ENCODE peak calls at places on chromosome 3, in six cellular contexts. Z is body of pancreas, V is heart left ventricle, Q is A549, P is HCT116, D is IMR-90. L is an unnamed sample.

GRCh38 chr3:4394048-4394447 is 73.0 kb downstream of the SUMF1 start:
- ATAC-seq in Q (no peak), D (no peak), V (no peak), Z (no peak), P (no peak), L (no peak)

GRCh38 chr3:57131210-57131588 is 34.0 kb downstream of the IL17RD start:
- ATAC-seq in P (no peak), Z (no peak), D (no peak), Q (no peak), V (no peak), L (no peak)

GRCh38 chr3:141644931-141645330 is 93.2 kb upstream of the RNF7 start:
- ATAC-seq in Z (peak), V (peak), D (peak), Q (peak), P (peak), L (peak)

GRCh38 chr3:155254445-155254844 is 39.0 kb downstream of the STRIT1 start:
- ATAC-seq in Z (no peak), D (no peak), Q (no peak), V (no peak), P (no peak), L (no peak)

GRCh38 chr3:188916934-188917391 is 254.8 kb upstream of the TPRG1 start:
- ATAC-seq in Q (no peak), V (peak), D (peak), P (no peak), Z (no peak), L (no peak)

GRCh38 chr3:185637388-185637787 is 51.3 kb downstream of the SENP2 start:
- ATAC-seq in Q (no peak), Z (no peak), V (no peak), P (peak), D (no peak), L (no peak)

GRCh38 chr3:115111632-115112031 is 35.5 kb downstream of the ZBTB20 start:
- ATAC-seq in P (no peak), D (no peak), V (peak), Z (no peak), Q (no peak), L (no peak)

GRCh38 chr3:117666316-117666715 is 956.7 kb downstream of the TUSC7 start:
- ATAC-seq in P (no peak), Z (no peak), D (no peak), Q (no peak), V (no peak), L (no peak)

GRCh38 chr3:24128195-24129005 is 183.3 kb downstream of the NR1D2 start:
- ATAC-seq in Q (no peak), D (peak), Z (no peak), V (peak), P (no peak), L (peak)

GRCh38 chr3:124699686-124700396 is 30.4 kb upstream of the UMPS start:
- ATAC-seq in Z (peak), D (no peak), Q (no peak), P (no peak), V (peak), L (no peak)

GRCh38 chr3:152405915-152406802 is 137.4 kb downstream of the MBNL1 start:
- ATAC-seq in Z (peak), V (peak), D (peak), Q (peak), P (no peak), L (peak)

GRCh38 chr3:15979490-15979889 is 181.7 kb upstream of the ANKRD28 start:
- ATAC-seq in P (no peak), Z (no peak), D (no peak), V (peak), Q (no peak), L (peak)

GRCh38 chr3:87580782-87581181 is 304.4 kb upstream of the POU1F1 start:
- ATAC-seq in D (no peak), Z (no peak), Q (no peak), V (no peak), P (no peak), L (no peak)

GRCh38 chr3:49659756-49660155 is 14.4 kb upstream of the APEH start:
- ATAC-seq in V (no peak), D (no peak), P (no peak), Z (no peak), Q (no peak), L (no peak)

GRCh38 chr3:71011565-71012287 is 571.8 kb downstream of the FOXP1 start:
- ATAC-seq in Q (no peak), P (no peak), D (no peak), V (no peak), Z (peak), L (no peak)

GRCh38 chr3:152120606-152121291 is 148.0 kb upstream of the MBNL1 start:
- ATAC-seq in P (no peak), Z (no peak), D (peak), Q (no peak), V (peak), L (no peak)

GRCh38 chr3:28891485-28891884 is 389.4 kb upstream of the RBMS3 start:
- ATAC-seq in P (no peak), Q (no peak), D (no peak), Z (no peak), V (no peak), L (no peak)

DNA sequence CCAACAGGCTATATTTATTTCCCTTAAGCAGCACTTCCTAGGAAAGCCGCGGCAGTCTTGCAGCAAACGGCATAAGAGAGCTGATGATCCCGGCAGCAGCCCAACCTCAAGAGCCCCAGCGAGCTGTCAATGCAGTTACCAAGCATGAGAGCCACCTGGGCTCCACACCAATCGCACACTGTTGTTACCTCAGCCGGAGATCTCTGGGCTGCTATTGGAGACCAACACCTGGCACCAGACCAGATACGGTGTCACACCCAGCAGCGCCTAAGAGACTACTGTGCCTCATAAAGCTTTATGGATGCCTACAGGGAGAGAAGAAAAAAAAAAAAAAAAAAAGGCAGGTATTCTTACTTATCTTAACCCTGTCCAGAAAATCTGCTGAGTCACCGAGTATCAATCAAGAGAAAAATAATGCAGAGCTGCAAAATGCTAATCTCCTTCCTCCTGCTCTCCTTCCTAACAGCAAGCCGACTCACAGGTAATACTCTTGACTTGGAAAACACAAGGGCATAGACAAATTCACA is 11.6 kb downstream of the ABCC5 start:
- ATAC-seq in P (peak), V (peak), Q (peak), Z (peak), D (no peak), L (peak)
- TF ChIP-seq POLR2A in P (no peak), V (no peak), Q (no peak), Z (no peak), D (no peak), L (peak)

GRCh38 chr3:157092219-157092618 is 67.7 kb downstream of the CCNL1 start:
- ATAC-seq in V (no peak), P (no peak), Q (no peak), D (no peak), Z (no peak), L (no peak)
- H3K4me3 ChIP-seq in V (peak), P (no peak), Q (no peak), D (no peak), Z (no peak), L (no peak)

GRCh38 chr3:127802620-127803019 is 19.7 kb downstream of the MGLL start:
- ATAC-seq in V (no peak), D (no peak), Q (no peak), P (no peak), Z (no peak), L (no peak)

GRCh38 chr3:127799476-127800222 is 22.7 kb downstream of the MGLL start:
- ATAC-seq in V (peak), Z (no peak), P (peak), Q (peak), D (peak), L (peak)

GRCh38 chr3:127798716-127799115 is 23.6 kb downstream of the MGLL start:
- ATAC-seq in P (no peak), D (no peak), Q (no peak), V (no peak), Z (no peak), L (no peak)

GRCh38 chr3:127801914-127802313 is 20.4 kb downstream of the MGLL start:
- ATAC-seq in V (no peak), Q (no peak), Z (no peak), D (no peak), P (no peak), L (no peak)

GRCh38 chr3:127800508-127800907 is 21.8 kb downstream of the MGLL start:
- ATAC-seq in Z (no peak), Q (no peak), V (no peak), P (no peak), D (no peak), L (no peak)
- TF ChIP-seq POLR2A in Z (no peak), Q (no peak), V (no peak), P (no peak), D (peak), L (no peak)

GRCh38 chr3:106121491-106122289 is 252.9 kb upstream of the CBLB start:
- ATAC-seq in V (no peak), P (no peak), Q (no peak), Z (no peak), D (no peak), L (no peak)

GRCh38 chr3:106130384-106131084 is 261.7 kb upstream of the CBLB start:
- ATAC-seq in P (no peak), D (peak), Z (no peak), V (peak), Q (peak), L (no peak)

GRCh38 chr3:106126836-106127235 is 258.0 kb upstream of the CBLB start:
- ATAC-seq in D (no peak), Z (no peak), P (no peak), V (no peak), Q (no peak), L (no peak)

GRCh38 chr3:106124818-106125217 is 256.0 kb upstream of the CBLB start:
- ATAC-seq in Z (no peak), Q (no peak), P (no peak), D (no peak), V (no peak), L (no peak)

GRCh38 chr3:106126016-106126525 is 257.3 kb upstream of the CBLB start:
- ATAC-seq in P (no peak), D (peak), V (no peak), Q (no peak), Z (no peak), L (no peak)
- H3K4me3 ChIP-seq in P (no peak), D (no peak), V (no peak), Q (no peak), Z (no peak), L (no peak)

GRCh38 chr3:192864943-192865342 is 52.7 kb downstream of the MB21D2 start:
- ATAC-seq in Q (no peak), V (peak), Z (no peak), P (no peak), D (no peak), L (peak)
- TF ChIP-seq POLR2A in Q (no peak), V (no peak), Z (no peak), P (no peak), D (no peak), L (no peak)

GRCh38 chr3:48478631-48479555 is 25.1 kb downstream of the SHISA5 start:
- ATAC-seq in Q (no peak), Z (no peak), D (no peak), V (no peak), P (no peak), L (no peak)
- H3K4me3 ChIP-seq in Q (no peak), Z (no peak), D (no peak), V (no peak), P (no peak), L (no peak)

GRCh38 chr3:37986479-37987314 is 3.9 kb upstream of the VILL start:
- ATAC-seq in P (peak), Z (peak), Q (peak), V (no peak), D (no peak), L (no peak)
- TF ChIP-seq POLR2A in P (no peak), Z (no peak), Q (no peak), V (no peak), D (no peak), L (no peak)

GRCh38 chr3:32592696-32593353 is 22.2 kb upstream of the DYNC1LI1 start:
- ATAC-seq in Z (no peak), D (no peak), Q (peak), P (no peak), V (peak), L (no peak)
- H3K4me3 ChIP-seq in Z (no peak), D (no peak), Q (no peak), P (no peak), V (no peak), L (no peak)

GRCh38 chr3:30605706-30606300 is 598 bp upstream of the TGFBR2 start:
- ATAC-seq in D (no peak), V (no peak), P (peak), Z (no peak), Q (peak), L (no peak)

GRCh38 chr3:30604566-30604965 is 1.8 kb upstream of the TGFBR2 start:
- ATAC-seq in Q (no peak), Z (no peak), D (no peak), V (no peak), P (no peak), L (no peak)

GRCh38 chr3:30606301-30607031 is at the start of gene TGFBR2:
- ATAC-seq in V (peak), D (peak), P (peak), Z (peak), Q (peak), L (peak)

GRCh38 chr3:30605005-30605404 is 1.4 kb upstream of the TGFBR2 start:
- ATAC-seq in P (no peak), Q (no peak), D (no peak), V (no peak), Z (no peak), L (no peak)

DNA sequence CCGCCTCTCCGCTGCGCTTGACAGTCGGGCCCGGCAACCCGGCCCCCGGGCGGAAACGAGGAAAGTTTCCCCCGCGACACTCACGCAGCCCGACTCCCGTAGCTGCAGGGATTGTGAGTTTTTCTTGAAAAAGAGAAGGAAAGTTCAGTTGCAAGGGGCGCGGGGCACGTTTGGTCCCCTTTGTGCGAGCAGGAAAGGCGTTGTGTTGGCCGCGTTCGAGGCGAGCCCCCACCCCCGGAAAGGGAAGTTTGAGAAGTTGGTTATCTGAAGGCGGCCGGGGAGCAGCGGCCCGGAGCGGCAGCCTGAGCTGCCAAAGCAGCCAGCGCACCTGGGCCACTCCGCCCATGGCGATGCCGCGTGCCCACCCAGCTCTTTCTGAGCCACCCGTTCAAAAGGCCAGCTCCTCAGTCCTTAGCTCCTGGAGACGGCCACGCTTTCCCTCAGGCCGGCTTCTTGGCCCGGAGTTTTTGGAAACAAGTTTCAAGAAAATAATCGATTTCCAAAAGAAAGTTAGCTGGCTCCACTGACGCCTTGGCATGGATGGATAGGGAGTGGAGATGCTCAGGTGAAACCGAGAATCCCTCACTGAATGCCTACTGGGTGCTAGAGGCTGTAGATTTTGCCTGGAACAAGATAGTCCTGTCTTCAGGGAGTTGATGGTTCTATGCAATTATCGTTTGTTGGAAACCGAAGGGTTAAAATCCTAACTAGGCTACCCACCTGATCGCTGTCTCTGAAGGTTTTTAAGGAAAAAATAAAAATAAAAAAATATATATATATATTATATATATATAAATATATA is 832 bp downstream of the TGFBR2 start:
- ATAC-seq in P (no peak), Z (peak), Q (peak), V (peak), D (peak), L (peak)
- TF ChIP-seq POLR2A in P (no peak), Z (no peak), Q (no peak), V (peak), D (no peak), L (peak)

L was measured in gastroesophageal sphincter.